ENCODE peak calls at places on chromosomes 6 and 20, in five cellular contexts. T is fibroblast of lung, P is esophagus muscularis mucosa, W is brain microvascular endothelial cell, N is stomach. B is an unnamed sample. For H3K27me3, the result is how much of the 10 kb centered on the place peaks cover.

GRCh38 chr20:37379967-37380828 is 34.3 kb downstream of the SRC start:
- DNase-seq in T (peak), P (no peak), W (no peak), N (no peak), B (no peak)

GRCh38 chr6:3915076-3915791 is 66.1 kb downstream of the FAM50B start:
- DNase-seq in T (no peak), P (no peak), W (no peak), N (no peak), B (no peak)

GRCh38 chr20:24935786-24936525 is 13.1 kb upstream of the CST7 start:
- DNase-seq in T (no peak), P (no peak), W (no peak), N (no peak), B (no peak)

GRCh38 chr20:10498196-10498595 is 63.1 kb downstream of the SLX4IP start:
- DNase-seq in T (no peak), P (no peak), W (no peak), N (no peak), B (no peak)

GRCh38 chr6:108697646-108698161 is 137.0 kb downstream of the FOXO3 start:
- DNase-seq in T (no peak), P (no peak), W (no peak), N (no peak), B (no peak)

GRCh38 chr6:47478233-47479155 is 905 bp downstream of the CD2AP start:
- DNase-seq in T (peak), P (no peak), W (no peak), N (no peak), B (peak)

GRCh38 chr6:137843206-137843605 is 23.9 kb upstream of the TNFAIP3 start:
- DNase-seq in T (no peak), P (no peak), W (no peak), N (no peak), B (no peak)

GRCh38 chr6:29130644-29131043 is 22.8 kb downstream of the OR2J3 start:
- DNase-seq in T (no peak), P (no peak), W (no peak), N (no peak), B (no peak)

GRCh38 chr6:139409026-139409425 is 34.6 kb upstream of the CITED2 start:
- DNase-seq in T (peak), P (no peak), W (peak), N (no peak), B (no peak)

GRCh38 chr20:45174434-45175364 is at the start of gene PI3:
- DNase-seq in T (peak), P (no peak), W (no peak), N (peak), B (no peak)

GRCh38 chr6:7554533-7555275 is 13.2 kb downstream of the DSP start:
- DNase-seq in T (no peak), P (peak), W (no peak), N (no peak), B (no peak)

GRCh38 chr6:169620171-169621125 is 81.4 kb downstream of the WDR27 start:
- DNase-seq in T (peak), P (no peak), W (peak), N (no peak), B (peak)

GRCh38 chr6:156787569-156788492 is 10.7 kb downstream of the ARID1B start:
- DNase-seq in T (peak), P (no peak), W (no peak), N (no peak), B (no peak)

GRCh38 chr20:32238483-32239425 is 31.1 kb downstream of the POFUT1 start:
- DNase-seq in T (no peak), P (no peak), W (no peak), N (no peak), B (no peak)

GRCh38 chr20:32585519-32586127 is 490 bp upstream of the NOL4L start:
- DNase-seq in T (no peak), P (no peak), W (no peak), N (no peak), B (no peak)

GRCh38 chr6:75205776-75206334 is at the start of gene COL12A1:
- DNase-seq in T (peak), P (peak), W (peak), N (peak), B (peak)

GRCh38 chr6:136921936-136922679 is at the start of gene SLC35D3:
- DNase-seq in T (peak), P (peak), W (no peak), N (no peak), B (no peak)

GRCh38 chr20:13995841-13996240 is 525 bp downstream of the MACROD2 start:
- DNase-seq in T (no peak), P (no peak), W (no peak), N (peak), B (peak)

GRCh38 chr6:134997133-134997841 is 47.4 kb upstream of the ALDH8A1 start:
- DNase-seq in T (no peak), P (no peak), W (no peak), N (no peak), B (no peak)
- H3K27ac ChIP-seq in T (no peak), P (no peak), W (no peak), N (no peak), B (no peak)

GRCh38 chr6:1042583-1043457 is 269.1 kb upstream of the FOXQ1 start:
- DNase-seq in T (no peak), P (no peak), W (no peak), N (no peak), B (no peak)
- H3K27me3 ChIP-seq in T (under half), P (under half), W (under half), N (under half), B (under half)

DNA sequence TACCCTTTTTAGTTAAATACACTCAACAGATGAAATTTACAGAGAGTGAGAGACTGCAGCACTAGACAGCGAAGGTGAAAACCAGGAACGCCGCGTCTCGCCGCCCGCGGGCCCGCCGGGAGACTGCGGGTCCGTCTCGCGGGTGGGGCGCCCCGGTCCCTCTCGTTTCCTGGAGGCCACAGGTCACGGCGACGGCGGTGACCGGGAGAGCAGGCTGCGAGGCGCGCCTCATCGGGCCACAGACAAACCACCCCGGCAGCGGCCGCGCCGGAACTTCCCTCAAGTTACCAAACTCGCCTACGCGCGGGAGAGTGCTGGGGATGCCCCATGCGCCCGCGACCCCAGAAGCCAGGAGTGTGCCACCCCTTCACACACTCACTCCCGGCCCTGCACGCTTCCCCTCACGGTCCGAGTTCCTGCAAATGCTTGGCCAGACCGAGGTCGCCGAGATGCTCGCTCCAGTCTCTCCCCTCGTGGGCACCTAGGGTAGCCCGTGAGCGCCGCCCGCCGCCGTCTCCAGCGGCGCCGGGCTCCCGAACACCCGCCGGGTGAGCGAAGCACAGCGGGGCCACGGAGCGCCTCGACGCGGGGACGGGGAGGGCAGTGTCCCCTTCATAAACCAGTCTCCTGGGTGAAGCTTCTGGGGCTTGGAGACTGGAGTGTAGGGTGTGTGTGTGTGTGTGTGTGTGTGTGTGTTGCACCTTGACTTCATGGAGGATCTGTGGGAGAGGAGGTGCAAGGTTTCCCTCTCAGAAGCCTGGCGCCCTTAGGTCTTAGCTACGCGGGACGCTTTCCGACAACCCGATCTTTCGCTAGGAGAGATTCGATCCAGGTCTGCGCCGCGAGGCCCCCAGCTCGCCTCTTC is 1.4 kb downstream of the BACH2 start:
- DNase-seq in T (peak), P (no peak), W (peak), N (peak), B (peak)
- TF ChIP-seq CTCF in T (peak), P (peak), W (peak), N (no peak), B (no peak)

DNA sequence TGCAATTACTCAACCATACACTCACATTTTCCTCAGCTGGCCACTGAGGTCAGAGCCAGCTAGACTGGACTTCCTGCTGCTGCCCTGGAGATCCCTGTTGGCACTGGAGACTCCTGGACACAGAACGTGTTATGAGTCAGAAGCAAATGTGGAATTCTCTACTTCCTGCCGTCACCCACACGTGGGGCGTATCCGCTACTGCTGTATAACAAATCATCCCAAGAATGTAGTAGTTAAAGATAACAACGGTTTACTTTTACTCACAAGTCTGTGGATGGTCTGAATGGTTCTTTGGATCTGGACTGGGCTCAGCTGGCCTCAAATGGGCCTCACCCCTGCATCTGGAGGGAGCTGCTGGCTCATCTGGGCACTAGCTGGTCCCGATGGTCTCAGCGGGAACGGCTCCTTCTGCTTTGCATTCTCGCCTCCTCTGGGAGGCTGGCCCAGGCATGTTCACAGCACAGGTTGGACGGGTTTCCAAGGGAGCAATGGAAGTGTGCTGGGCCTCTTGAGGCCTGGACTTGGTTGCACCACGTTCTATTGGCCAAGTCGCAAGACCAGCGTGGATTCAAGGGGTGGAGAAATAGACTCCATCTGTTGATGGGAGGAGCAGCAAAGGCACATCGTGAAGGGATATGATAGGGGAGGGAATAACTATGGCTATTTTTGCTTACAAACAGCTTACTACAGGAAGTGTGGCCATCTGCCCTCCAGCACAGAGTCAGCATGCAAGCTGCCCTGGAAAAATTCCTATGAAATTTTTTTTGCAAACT is 118.5 kb downstream of the SNX5 start:
- DNase-seq in T (peak), P (no peak), W (peak), N (peak), B (peak)
- H3K27ac ChIP-seq in T (peak), P (peak), W (peak), N (peak), B (peak)

B was measured in thyroid gland.